ENCODE peak calls at places on chromosomes 11 and 22, in six cellular contexts. One of them, this sample, is unnamed.
A peak's percentile ranks its signal among the peaks of the same experiment; 100 is the strongest.

GRCh38 chr11:69402251-69402892 is 79.1 kb upstream of the LINC01488 start:
- DNase-seq in posterior cingulate gyrus: peak; percentile 72
- DNase-seq in 8988T: no peak
- DNase-seq in stimulated activated CD4-positive, alpha-beta T cell treated with anti-CD3 and anti-CD28 coated beads, TNF-alpha, amount 100 ng/mL, for 48 hours: no peak
- DNase-seq in substantia nigra: no peak
- DNase-seq in brain microvascular endothelial cell: no peak
- DNase-seq in this sample: no peak

GRCh38 chr11:110896358-110896757 is 184.1 kb upstream of the ARHGAP20 start:
- DNase-seq in 8988T: no peak
- DNase-seq in substantia nigra: no peak
- DNase-seq in posterior cingulate gyrus: no peak
- DNase-seq in brain microvascular endothelial cell: peak; percentile 74
- DNase-seq in stimulated activated CD4-positive, alpha-beta T cell treated with anti-CD3 and anti-CD28 coated beads, TNF-alpha, amount 100 ng/mL, for 48 hours: no peak
- DNase-seq in this sample: no peak

GRCh38 chr22:20421507-20421874 is 16.1 kb downstream of the SCARF2 start:
- DNase-seq in stimulated activated CD4-positive, alpha-beta T cell treated with anti-CD3 and anti-CD28 coated beads, TNF-alpha, amount 100 ng/mL, for 48 hours: no peak
- DNase-seq in substantia nigra: no peak
- DNase-seq in 8988T: no peak
- DNase-seq in brain microvascular endothelial cell: no peak
- DNase-seq in posterior cingulate gyrus: no peak
- DNase-seq in this sample: no peak

GRCh38 chr11:11569936-11570491 is 51.8 kb downstream of the GALNT18 start:
- DNase-seq in substantia nigra: no peak
- DNase-seq in posterior cingulate gyrus: peak; percentile 88
- DNase-seq in stimulated activated CD4-positive, alpha-beta T cell treated with anti-CD3 and anti-CD28 coated beads, TNF-alpha, amount 100 ng/mL, for 48 hours: no peak
- DNase-seq in 8988T: no peak
- DNase-seq in brain microvascular endothelial cell: no peak
- DNase-seq in this sample: no peak

GRCh38 chr11:65066805-65067291 is 8.5 kb upstream of the NAALADL1 start:
- DNase-seq in 8988T: no peak
- DNase-seq in substantia nigra: no peak
- DNase-seq in brain microvascular endothelial cell: no peak
- DNase-seq in stimulated activated CD4-positive, alpha-beta T cell treated with anti-CD3 and anti-CD28 coated beads, TNF-alpha, amount 100 ng/mL, for 48 hours: no peak
- DNase-seq in posterior cingulate gyrus: no peak
- DNase-seq in this sample: no peak

GRCh38 chr22:39543095-39543494 is 10.5 kb upstream of the RPS19BP1 start:
- DNase-seq in 8988T: no peak
- DNase-seq in substantia nigra: no peak
- DNase-seq in stimulated activated CD4-positive, alpha-beta T cell treated with anti-CD3 and anti-CD28 coated beads, TNF-alpha, amount 100 ng/mL, for 48 hours: no peak
- DNase-seq in posterior cingulate gyrus: no peak
- DNase-seq in brain microvascular endothelial cell: no peak
- DNase-seq in this sample: peak; percentile 72

GRCh38 chr22:50677493-50678217 is 5.0 kb downstream of the SHANK3 start:
- DNase-seq in stimulated activated CD4-positive, alpha-beta T cell treated with anti-CD3 and anti-CD28 coated beads, TNF-alpha, amount 100 ng/mL, for 48 hours: no peak
- DNase-seq in posterior cingulate gyrus: peak; percentile 52
- DNase-seq in substantia nigra: no peak
- DNase-seq in brain microvascular endothelial cell: no peak
- DNase-seq in 8988T: no peak
- DNase-seq in this sample: peak; percentile 8

GRCh38 chr11:43680521-43681505 is at the start of gene HSD17B12:
- DNase-seq in brain microvascular endothelial cell: peak; percentile 100
- DNase-seq in stimulated activated CD4-positive, alpha-beta T cell treated with anti-CD3 and anti-CD28 coated beads, TNF-alpha, amount 100 ng/mL, for 48 hours: peak; percentile 99
- DNase-seq in 8988T: peak; percentile 95
- DNase-seq in posterior cingulate gyrus: peak; percentile 100
- DNase-seq in substantia nigra: peak; percentile 93
- DNase-seq in this sample: peak; percentile 90

GRCh38 chr11:128342511-128343133 is 244.7 kb downstream of the ETS1 start:
- DNase-seq in 8988T: no peak
- DNase-seq in posterior cingulate gyrus: no peak
- DNase-seq in substantia nigra: no peak
- DNase-seq in stimulated activated CD4-positive, alpha-beta T cell treated with anti-CD3 and anti-CD28 coated beads, TNF-alpha, amount 100 ng/mL, for 48 hours: peak; percentile 72
- DNase-seq in brain microvascular endothelial cell: peak; percentile 79
- DNase-seq in this sample: no peak

GRCh38 chr22:24247011-24247507 is 2.2 kb upstream of the GGT5 start:
- DNase-seq in brain microvascular endothelial cell: no peak
- DNase-seq in 8988T: no peak
- DNase-seq in posterior cingulate gyrus: no peak
- DNase-seq in substantia nigra: no peak
- DNase-seq in stimulated activated CD4-positive, alpha-beta T cell treated with anti-CD3 and anti-CD28 coated beads, TNF-alpha, amount 100 ng/mL, for 48 hours: no peak
- DNase-seq in this sample: peak; percentile 23

GRCh38 chr11:94727766-94728165 is 40.4 kb upstream of the AMOTL1 start:
- DNase-seq in substantia nigra: no peak
- DNase-seq in posterior cingulate gyrus: no peak
- DNase-seq in brain microvascular endothelial cell: no peak
- DNase-seq in stimulated activated CD4-positive, alpha-beta T cell treated with anti-CD3 and anti-CD28 coated beads, TNF-alpha, amount 100 ng/mL, for 48 hours: no peak
- DNase-seq in 8988T: no peak
- DNase-seq in this sample: no peak

GRCh38 chr11:109197656-109198055 is 224.3 kb upstream of the C11orf87 start:
- DNase-seq in substantia nigra: no peak
- DNase-seq in brain microvascular endothelial cell: peak; percentile 57
- DNase-seq in stimulated activated CD4-positive, alpha-beta T cell treated with anti-CD3 and anti-CD28 coated beads, TNF-alpha, amount 100 ng/mL, for 48 hours: no peak
- DNase-seq in posterior cingulate gyrus: no peak
- DNase-seq in 8988T: no peak
- DNase-seq in this sample: no peak

GRCh38 chr22:33579448-33580093 is 340.7 kb downstream of the LARGE1 start:
- DNase-seq in substantia nigra: peak; percentile 4
- DNase-seq in stimulated activated CD4-positive, alpha-beta T cell treated with anti-CD3 and anti-CD28 coated beads, TNF-alpha, amount 100 ng/mL, for 48 hours: no peak
- DNase-seq in posterior cingulate gyrus: no peak
- DNase-seq in 8988T: peak; percentile 19
- DNase-seq in brain microvascular endothelial cell: peak; percentile 58
- DNase-seq in this sample: peak; percentile 67

GRCh38 chr22:19634206-19634536 is 80.1 kb upstream of the SEPTIN5 start:
- DNase-seq in brain microvascular endothelial cell: no peak
- DNase-seq in stimulated activated CD4-positive, alpha-beta T cell treated with anti-CD3 and anti-CD28 coated beads, TNF-alpha, amount 100 ng/mL, for 48 hours: no peak
- DNase-seq in posterior cingulate gyrus: peak; percentile 45
- DNase-seq in 8988T: no peak
- DNase-seq in substantia nigra: no peak
- DNase-seq in this sample: peak; percentile 9

GRCh38 chr11:115963170-115963569 is 459.0 kb upstream of the CADM1 start:
- DNase-seq in stimulated activated CD4-positive, alpha-beta T cell treated with anti-CD3 and anti-CD28 coated beads, TNF-alpha, amount 100 ng/mL, for 48 hours: no peak
- DNase-seq in substantia nigra: no peak
- DNase-seq in posterior cingulate gyrus: no peak
- DNase-seq in 8988T: no peak
- DNase-seq in brain microvascular endothelial cell: no peak
- DNase-seq in this sample: no peak

GRCh38 chr22:23272834-23273233 is 92.5 kb downstream of the BCR start:
- DNase-seq in 8988T: no peak
- DNase-seq in brain microvascular endothelial cell: no peak
- DNase-seq in posterior cingulate gyrus: no peak
- DNase-seq in substantia nigra: no peak
- DNase-seq in stimulated activated CD4-positive, alpha-beta T cell treated with anti-CD3 and anti-CD28 coated beads, TNF-alpha, amount 100 ng/mL, for 48 hours: no peak
- DNase-seq in this sample: no peak

GRCh38 chr22:28237092-28237491 is 318.0 kb upstream of the PITPNB start:
- DNase-seq in stimulated activated CD4-positive, alpha-beta T cell treated with anti-CD3 and anti-CD28 coated beads, TNF-alpha, amount 100 ng/mL, for 48 hours: no peak
- DNase-seq in posterior cingulate gyrus: no peak
- DNase-seq in brain microvascular endothelial cell: peak; percentile 37
- DNase-seq in 8988T: no peak
- DNase-seq in substantia nigra: no peak
- DNase-seq in this sample: no peak

GRCh38 chr11:47433991-47434786 is 8.0 kb upstream of the PSMC3 start:
- DNase-seq in posterior cingulate gyrus: no peak
- DNase-seq in stimulated activated CD4-positive, alpha-beta T cell treated with anti-CD3 and anti-CD28 coated beads, TNF-alpha, amount 100 ng/mL, for 48 hours: no peak
- DNase-seq in 8988T: no peak
- DNase-seq in substantia nigra: no peak
- DNase-seq in brain microvascular endothelial cell: no peak
- DNase-seq in this sample: no peak

GRCh38 chr11:61912991-61913698 is 4.2 kb downstream of the RAB3IL1 start:
- DNase-seq in posterior cingulate gyrus: peak; percentile 62
- DNase-seq in substantia nigra: no peak
- DNase-seq in brain microvascular endothelial cell: no peak
- DNase-seq in stimulated activated CD4-positive, alpha-beta T cell treated with anti-CD3 and anti-CD28 coated beads, TNF-alpha, amount 100 ng/mL, for 48 hours: no peak
- DNase-seq in 8988T: peak; percentile 41
- DNase-seq in this sample: peak; percentile 16